ENCODE peak calls at places on chromosome 19, in six cellular contexts. N is activated T-helper 1 cell treated with anti-CD3 and anti-CD28 coated beads, Interleukin-12 subunit alpha, Interleukin-12 subunit beta, Interleukin-2, Interleukin-4 antibody, amounts not matched to agents 30 ng/mL and 10 ng/mL and 1 ng/mL, durations not matched to agents 14 hours and 24 hours and 36 hours; Y is Right ventricle myocardium superior; Q is renal cortical epithelial cell; S is GOT3; C is heart right ventricle. L is an unnamed sample.

GRCh38 chr19:2567580-2567979 is 91.7 kb downstream of the GADD45B start:
- DNase-seq in C (peak), Y (peak), S (no peak), N (no peak), Q (no peak), L (no peak)

GRCh38 chr19:39307233-39307821 is 11.1 kb downstream of the IFNL1 start:
- DNase-seq in S (no peak), C (no peak), N (no peak), Q (no peak), Y (no peak), L (no peak)

GRCh38 chr19:15790096-15790495 is 2.6 kb downstream of the OR10H5 start:
- DNase-seq in Y (no peak), C (no peak), Q (no peak), S (no peak), N (no peak), L (no peak)

GRCh38 chr19:48815870-48816501 is 5.2 kb upstream of the BCAT2 start:
- DNase-seq in S (no peak), Q (peak), N (peak), Y (no peak), C (no peak), L (peak)

GRCh38 chr19:16386619-16387240 is 62.1 kb downstream of the KLF2 start:
- DNase-seq in C (no peak), Y (peak), S (no peak), N (peak), Q (peak), L (peak)

GRCh38 chr19:5207806-5208205 is 132.8 kb downstream of the PTPRS start:
- DNase-seq in Q (no peak), C (no peak), Y (no peak), N (no peak), S (no peak), L (no peak)

GRCh38 chr19:2355168-2356035 is 4.7 kb upstream of the TMPRSS9 start:
- DNase-seq in Q (no peak), S (no peak), Y (no peak), C (no peak), N (no peak), L (no peak)

GRCh38 chr19:57655443-57655842 is 13.3 kb upstream of the ZSCAN4 start:
- DNase-seq in N (no peak), Q (no peak), Y (no peak), S (no peak), C (no peak), L (no peak)

GRCh38 chr19:17260842-17261325 is 3.7 kb downstream of the USHBP1 start:
- DNase-seq in S (peak), Q (peak), N (peak), C (peak), Y (peak), L (peak)

GRCh38 chr19:33194884-33195710 is 967 bp downstream of the LRP3 start:
- DNase-seq in N (no peak), S (no peak), Y (peak), Q (no peak), C (peak), L (peak)

GRCh38 chr19:29610574-29611271 is 4.6 kb downstream of the POP4 start:
- DNase-seq in S (no peak), N (peak), Y (peak), C (peak), Q (peak), L (peak)

GRCh38 chr19:6806488-6806887 is 34.0 kb downstream of the VAV1 start:
- DNase-seq in Q (no peak), Y (no peak), C (no peak), S (no peak), N (no peak), L (no peak)

GRCh38 chr19:958967-959685 is 25.0 kb upstream of the WDR18 start:
- DNase-seq in S (no peak), N (no peak), Q (no peak), Y (no peak), C (no peak), L (no peak)

GRCh38 chr19:1904385-1905070 is 671 bp upstream of the ADAT3 start:
- DNase-seq in S (no peak), Y (no peak), C (no peak), N (no peak), Q (peak), L (peak)